ENCODE peak calls at places on chromosomes 11 and 22, in six cellular contexts. B is HEK293T, O is GF-D8, X is NCI-H774, A is midbrain, P is sigmoid colon. J is an unnamed sample.
A peak's percentile ranks its signal among the peaks of the same experiment; 100 is the strongest.

GRCh38 chr11:121881806-121882205 is 234.2 kb downstream of the BLID start:
- DNase-seq in P (no peak), B (no peak), X (no peak), A (no peak), O (no peak), J (no peak)

GRCh38 chr11:36077886-36078685 is 134.2 kb downstream of the LDLRAD3 start:
- DNase-seq in A (no peak), B (no peak), O (no peak), X (no peak), P (no peak), J (no peak)

GRCh38 chr11:107043242-107043991 is 25.1 kb upstream of the GUCY1A2 start:
- DNase-seq in O (no peak), P (no peak), X (no peak), A (no peak), B (no peak), J (no peak)

GRCh38 chr22:32255726-32256125 is 579 bp upstream of the SLC5A4 start:
- DNase-seq in A (no peak), B (no peak), P (no peak), X (no peak), O (no peak), J (no peak)

GRCh38 chr11:65392899-65393298 is 6.5 kb downstream of the FRMD8 start:
- DNase-seq in O (no peak), P (peak; percentile 57), B (no peak), A (no peak), X (no peak), J (no peak)

GRCh38 chr22:37591823-37592404 is 12.0 kb upstream of the LGALS2 start:
- DNase-seq in O (no peak), X (no peak), A (no peak), B (no peak), P (no peak), J (no peak)

GRCh38 chr11:133137270-133137669 is 395.0 kb downstream of the OPCML start:
- DNase-seq in O (no peak), B (no peak), A (no peak), X (no peak), P (no peak), J (no peak)

GRCh38 chr11:11446562-11446961 is 93.5 kb upstream of the CSNK2A3 start:
- DNase-seq in B (no peak), P (no peak), O (no peak), X (no peak), A (no peak), J (no peak)

GRCh38 chr22:35172452-35172851 is 84.8 kb upstream of the HMGXB4 start:
- DNase-seq in X (no peak), P (no peak), O (no peak), A (no peak), B (no peak), J (no peak)

GRCh38 chr11:58618215-58618614 is 4.2 kb upstream of the CNTF start:
- DNase-seq in P (no peak), X (no peak), B (no peak), O (no peak), A (peak; percentile 28), J (no peak)

GRCh38 chr11:88363566-88364169 is 26.1 kb upstream of the CTSC start:
- DNase-seq in X (no peak), P (no peak), B (no peak), O (peak; percentile 55), A (no peak), J (no peak)

GRCh38 chr11:119590651-119591308 is 138.2 kb downstream of the NECTIN1 start:
- DNase-seq in B (no peak), X (peak; percentile 10), A (no peak), O (no peak), P (no peak), J (peak; percentile 15)

J was measured in NCI-H2029 treated with DMSO at 0.1 percent for 48 hours.